ENCODE peak calls at places on chromosomes 4 and X, in four cellular contexts. Y, Q, T and K are unnamed samples.

GRCh38 chr4:41257257-41257900 is 651 bp downstream of the UCHL1 start:
- DNase-seq in Q (peak; percentile 29), Y (no peak), T (no peak), K (no peak)

GRCh38 chr4:3009422-3009821 is 46.1 kb downstream of the GRK4 start:
- DNase-seq in T (peak; percentile 6), Q (peak; percentile 49), Y (peak; percentile 70), K (peak; percentile 32)

GRCh38 chr4:121189811-121190210 is 25.7 kb upstream of the TNIP3 start:
- DNase-seq in T (peak; percentile 57), Y (no peak), Q (peak; percentile 70), K (no peak)

GRCh38 chrX:85836868-85837267 is 210.5 kb downstream of the CHM start:
- DNase-seq in T (no peak), Q (no peak), Y (no peak), K (no peak)

GRCh38 chr4:113739197-113739596 is 22.3 kb downstream of the CAMK2D start:
- DNase-seq in Q (no peak), T (no peak), Y (no peak), K (no peak)

GRCh38 chrX:47351706-47352105 is 18.7 kb upstream of the ZNF157 start:
- DNase-seq in Y (no peak), Q (no peak), T (no peak), K (no peak)

GRCh38 chr4:110982486-110982885 is 359.6 kb upstream of the PITX2 start:
- DNase-seq in T (no peak), Q (no peak), Y (no peak), K (no peak)

GRCh38 chrX:8191022-8191421 is 20.0 kb upstream of the VCX2 start:
- DNase-seq in Y (no peak), Q (no peak), T (no peak), K (no peak)

GRCh38 chrX:14963447-14964236 is 90.4 kb downstream of the MOSPD2 start:
- DNase-seq in Q (no peak), T (no peak), Y (peak; percentile 88), K (peak; percentile 67)

GRCh38 chr4:187256897-187257296 is 533.2 kb upstream of the FAT1 start:
- DNase-seq in Q (no peak), Y (no peak), T (no peak), K (peak; percentile 40)

GRCh38 chr4:48254381-48255072 is 15.1 kb downstream of the TEC start:
- DNase-seq in Y (no peak), T (no peak), Q (no peak), K (no peak)

GRCh38 chrX:51496501-51497291 is at the start of gene NUDT11:
- DNase-seq in T (peak; percentile 15), Y (peak; percentile 67), Q (peak; percentile 57), K (peak; percentile 2)

GRCh38 chr4:42871685-42872271 is 20.7 kb upstream of the GRXCR1 start:
- DNase-seq in Y (no peak), Q (no peak), T (no peak), K (no peak)

GRCh38 chrX:46547857-46548256 is 2.6 kb upstream of the ZNF674 start:
- DNase-seq in Y (no peak), T (no peak), Q (no peak), K (no peak)

GRCh38 chr4:825063-825968 is 613 bp downstream of the CPLX1 start:
- DNase-seq in Q (no peak), Y (no peak), T (peak; percentile 27), K (no peak)

GRCh38 chrX:39676434-39676833 is 421.3 kb downstream of the BCOR start:
- DNase-seq in Y (no peak), T (no peak), Q (no peak), K (no peak)